ENCODE peak calls at places on chromosomes 2 and 18, in nine cellular contexts. M is AG04450, L is thyroid gland, C is endothelial cell, Y is tibial artery, K is HepG2, J is H9, S is AG10803, D is RWPE1. T is an unnamed sample.

GRCh38 chr2:124661558-124661957 is 636.5 kb downstream of the CNTNAP5 start:
- DNase-seq in M (no peak), D (no peak), K (no peak), Y (no peak), C (no peak), L (no peak), S (no peak), J (no peak), T (no peak)

GRCh38 chr2:146873056-146873455 is 971.8 kb upstream of the ACVR2A start:
- DNase-seq in L (no peak), D (no peak), C (no peak), S (no peak), K (no peak), J (no peak), M (no peak), Y (no peak), T (no peak)

GRCh38 chr2:104860141-104860790 is 6.4 kb downstream of the POU3F3 start:
- DNase-seq in S (no peak), J (no peak), L (no peak), M (no peak), Y (no peak), K (no peak), D (no peak), C (no peak), T (no peak)

GRCh38 chr2:100902833-100903405 is 83.0 kb downstream of the NPAS2 start:
- DNase-seq in C (no peak), K (peak), J (no peak), S (peak), D (peak), L (no peak), Y (no peak), M (peak), T (no peak)

GRCh38 chr2:185674232-185674631 is 64.4 kb upstream of the FSIP2 start:
- DNase-seq in Y (no peak), C (no peak), M (no peak), D (no peak), J (no peak), L (no peak), K (no peak), S (no peak), T (no peak)

GRCh38 chr18:58861853-58862252 is 2.8 kb upstream of the ZNF532 start:
- DNase-seq in D (no peak), K (no peak), M (no peak), L (no peak), S (no peak), J (no peak), C (no peak), Y (no peak), T (no peak)

GRCh38 chr2:239267411-239267941 is 133.3 kb downstream of the HDAC4 start:
- DNase-seq in L (peak), J (no peak), S (peak), C (no peak), M (no peak), D (peak), K (no peak), Y (peak), T (no peak)

GRCh38 chr2:66145490-66145889 is 289.4 kb upstream of the MEIS1 start:
- DNase-seq in L (no peak), C (no peak), J (no peak), M (no peak), K (no peak), S (no peak), D (no peak), Y (no peak), T (no peak)

GRCh38 chr2:168766600-168766999 is 35.8 kb upstream of the NOSTRIN start:
- DNase-seq in K (no peak), M (no peak), D (peak), S (no peak), J (no peak), C (no peak), Y (no peak), L (no peak), T (no peak)

GRCh38 chr2:160278889-160279196 is 78.8 kb upstream of the ITGB6 start:
- DNase-seq in J (no peak), L (no peak), K (peak), Y (no peak), M (no peak), D (no peak), S (peak), C (peak), T (no peak)

GRCh38 chr2:200308421-200309295 is 2.2 kb downstream of the SPATS2L start:
- DNase-seq in Y (no peak), L (no peak), D (no peak), K (no peak), J (no peak), S (peak), C (no peak), M (no peak), T (no peak)

GRCh38 chr2:219429958-219430586 is 4.6 kb upstream of the SPEG start:
- DNase-seq in Y (no peak), D (no peak), M (no peak), S (no peak), C (no peak), K (no peak), J (peak), L (no peak), T (no peak)

GRCh38 chr2:72803626-72804320 is 22.1 kb downstream of the EXOC6B start:
- DNase-seq in D (no peak), L (no peak), M (no peak), Y (no peak), K (no peak), C (no peak), S (no peak), J (no peak), T (no peak)

GRCh38 chr18:13216732-13217465 is 1.7 kb upstream of the LDLRAD4 start:
- DNase-seq in D (no peak), J (no peak), Y (peak), K (no peak), M (no peak), S (no peak), C (peak), L (peak), T (peak)
- TF ChIP-seq CTCF in D (peak), J (peak), Y (peak), K (peak), M (no peak), S (no peak), C (peak), L (peak), T (peak)

GRCh38 chr2:69043736-69044400 is 30.9 kb downstream of the ANTXR1 start:
- DNase-seq in Y (no peak), M (no peak), C (no peak), D (no peak), L (peak), K (no peak), S (no peak), J (no peak), T (no peak)

GRCh38 chr2:69050802-69051201 is 37.8 kb downstream of the ANTXR1 start:
- DNase-seq in Y (no peak), C (no peak), D (no peak), K (no peak), S (no peak), J (no peak), L (no peak), M (no peak), T (no peak)

GRCh38 chr2:69046221-69046662 is 33.3 kb downstream of the ANTXR1 start:
- DNase-seq in L (no peak), Y (no peak), D (peak), M (peak), K (peak), S (peak), C (no peak), J (no peak), T (no peak)

GRCh38 chr2:69053416-69053965 is 40.5 kb downstream of the ANTXR1 start:
- DNase-seq in S (peak), Y (no peak), L (no peak), M (no peak), K (no peak), C (no peak), D (no peak), J (no peak), T (no peak)

DNA sequence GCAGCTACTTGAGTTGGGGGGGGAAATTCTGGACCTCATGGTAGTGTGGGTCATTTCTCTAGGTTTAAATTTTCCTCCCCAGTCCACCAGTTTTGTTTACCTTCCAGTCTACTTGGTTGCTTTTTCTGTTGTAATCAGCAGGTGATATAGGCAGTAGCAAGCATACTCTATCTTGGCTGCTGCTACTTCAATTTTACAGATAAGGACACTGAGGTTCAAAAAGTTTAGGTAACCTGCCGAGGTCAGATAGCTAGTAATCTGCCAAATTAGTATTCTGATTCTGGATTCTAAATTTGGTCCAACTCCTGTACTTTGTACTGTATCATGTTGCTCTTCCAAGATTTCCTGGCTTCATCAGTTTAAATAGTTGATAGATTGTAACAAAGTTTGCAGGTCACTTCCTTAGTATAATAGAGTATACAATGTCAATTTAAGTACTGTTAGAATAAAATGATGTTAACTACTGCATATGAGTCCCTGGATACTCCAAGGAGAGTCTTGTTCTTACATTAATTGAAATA is 34.7 kb downstream of the ANTXR1 start:
- DNase-seq in Y (no peak), J (no peak), C (no peak), L (no peak), M (no peak), D (no peak), K (no peak), S (no peak), T (no peak)
- TF ChIP-seq CTCF in Y (no peak), J (no peak), C (no peak), L (no peak), M (no peak), D (no peak), K (no peak), S (no peak), T (no peak)

GRCh38 chr18:56139372-56139771 is 499.0 kb downstream of the TXNL1 start:
- DNase-seq in L (no peak), Y (no peak), K (no peak), S (no peak), C (no peak), M (no peak), D (no peak), J (no peak), T (no peak)

GRCh38 chr18:56139792-56140254 is 498.6 kb downstream of the TXNL1 start:
- DNase-seq in S (peak), Y (peak), K (no peak), D (no peak), L (peak), M (peak), J (no peak), C (no peak), T (no peak)
- TF ChIP-seq CTCF in S (no peak), Y (no peak), K (no peak), D (no peak), L (no peak), M (no peak), J (no peak), C (no peak), T (no peak)

DNA sequence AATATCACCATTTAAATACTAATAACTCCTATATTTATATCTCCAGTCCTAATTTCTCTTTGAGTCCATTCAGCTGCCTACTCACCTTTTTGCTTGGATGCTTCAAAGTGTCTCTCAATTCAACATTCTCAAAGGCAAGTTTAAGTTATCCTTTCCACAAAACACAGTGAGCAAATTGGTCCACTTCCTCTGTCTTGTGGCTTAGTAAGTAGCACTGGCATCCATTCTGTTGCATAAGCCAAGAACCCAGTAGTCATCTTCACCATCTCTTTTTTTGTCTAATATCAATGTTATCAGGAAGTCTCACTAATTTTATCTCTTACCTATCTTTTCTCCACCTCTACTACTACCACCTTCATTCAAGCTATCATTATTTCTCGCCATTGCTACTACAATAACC is 27.4 kb upstream of the IL1RL1 start:
- DNase-seq in Y (no peak), M (no peak), L (no peak), K (no peak), D (no peak), J (no peak), C (no peak), S (no peak), T (no peak)
- TF ChIP-seq CTCF in Y (no peak), M (no peak), L (no peak), K (no peak), D (no peak), J (no peak), C (no peak), S (no peak), T (no peak)

T was measured in progenitor cell of endocrine pancreas.